ENCODE peak calls at places on chromosomes 16 and 17, in ten cellular contexts. N, M, V, G, E, P, Q, S, W and F are unnamed samples.

GRCh38 chr16:2770057-2770780 is 6.9 kb downstream of the ELOB start:
- DNase-seq in N (no peak), M (no peak), V (no peak), G (no peak), E (no peak), P (no peak), Q (no peak), S (no peak), W (no peak), F (no peak)

GRCh38 chr17:68435876-68436842 is 21.1 kb downstream of the WIPI1 start:
- DNase-seq in N (peak), M (peak), V (peak), G (peak), E (peak), P (peak), Q (peak), S (peak), W (peak), F (no peak)

GRCh38 chr16:57470683-57471082 is 8.2 kb downstream of the POLR2C start:
- DNase-seq in N (no peak), M (no peak), V (no peak), G (no peak), E (no peak), P (no peak), Q (no peak), S (peak), W (no peak), F (peak)

GRCh38 chr16:2919511-2920255 is 8.0 kb downstream of the FLYWCH1 start:
- DNase-seq in N (peak), M (peak), V (peak), G (peak), E (peak), P (peak), Q (peak), S (peak), W (peak), F (no peak)

GRCh38 chr16:66606000-66606751 is 1.7 kb downstream of the CMTM3 start:
- DNase-seq in N (no peak), M (no peak), V (no peak), G (peak), E (no peak), P (no peak), Q (no peak), S (no peak), W (no peak), F (no peak)

GRCh38 chr17:29839656-29840055 is 90.4 kb downstream of the SSH2 start:
- DNase-seq in N (no peak), M (no peak), V (no peak), G (no peak), E (no peak), P (no peak), Q (no peak), S (no peak), W (no peak), F (no peak)

GRCh38 chr16:81447383-81448101 is 2.9 kb downstream of the CMIP start:
- DNase-seq in N (peak), M (no peak), V (no peak), G (no peak), E (peak), P (no peak), Q (no peak), S (no peak), W (no peak), F (no peak)

GRCh38 chr17:40480501-40481003 is 20.9 kb downstream of the TNS4 start:
- DNase-seq in N (peak), M (no peak), V (peak), G (peak), E (peak), P (no peak), Q (no peak), S (peak), W (peak), F (no peak)

GRCh38 chr17:49935526-49936210 is 33.3 kb upstream of the DLX4 start:
- DNase-seq in N (no peak), M (no peak), V (no peak), G (no peak), E (no peak), P (no peak), Q (no peak), S (no peak), W (no peak), F (no peak)

GRCh38 chr17:6558276-6558675 is 1.9 kb upstream of the PITPNM3 start:
- DNase-seq in N (no peak), M (no peak), V (no peak), G (no peak), E (no peak), P (no peak), Q (no peak), S (no peak), W (no peak), F (no peak)

GRCh38 chr17:80361495-80362220 is 53.3 kb upstream of the ENDOV start:
- DNase-seq in N (no peak), M (no peak), V (no peak), G (no peak), E (peak), P (no peak), Q (peak), S (peak), W (no peak), F (no peak)

GRCh38 chr17:58330544-58330996 is 2.0 kb upstream of the TSPOAP1 start:
- DNase-seq in N (no peak), M (no peak), V (no peak), G (no peak), E (no peak), P (no peak), Q (no peak), S (no peak), W (no peak), F (no peak)

GRCh38 chr17:74094651-74095050 is 108.8 kb upstream of the RPL38 start:
- DNase-seq in N (no peak), M (no peak), V (no peak), G (no peak), E (no peak), P (no peak), Q (no peak), S (no peak), W (no peak), F (no peak)

GRCh38 chr17:33832295-33832694 is 422.8 kb upstream of the CCL2 start:
- DNase-seq in N (no peak), M (no peak), V (no peak), G (no peak), E (no peak), P (no peak), Q (no peak), S (no peak), W (no peak), F (no peak)

GRCh38 chr16:89022051-89022836 is 45.2 kb upstream of the CBFA2T3 start:
- DNase-seq in N (no peak), M (no peak), V (no peak), G (no peak), E (no peak), P (no peak), Q (no peak), S (no peak), W (no peak), F (no peak)

GRCh38 chr17:66978514-66979061 is 14.1 kb downstream of the CACNG4 start:
- DNase-seq in N (no peak), M (no peak), V (no peak), G (no peak), E (no peak), P (no peak), Q (no peak), S (no peak), W (no peak), F (no peak)

GRCh38 chr16:12637002-12637401 is 166.7 kb downstream of the CPPED1 start:
- DNase-seq in N (no peak), M (no peak), V (no peak), G (no peak), E (no peak), P (no peak), Q (peak), S (no peak), W (no peak), F (no peak)

GRCh38 chr17:4586043-4586442 is 1.7 kb downstream of the SMTNL2 start:
- DNase-seq in N (no peak), M (no peak), V (no peak), G (no peak), E (no peak), P (no peak), Q (no peak), S (no peak), W (no peak), F (no peak)

GRCh38 chr17:75976175-75976848 is 2.7 kb downstream of the ACOX1 start:
- DNase-seq in N (no peak), M (no peak), V (no peak), G (no peak), E (no peak), P (no peak), Q (no peak), S (no peak), W (no peak), F (no peak)

GRCh38 chr17:73293480-73293911 is 18.3 kb downstream of the CDC42EP4 start:
- DNase-seq in N (no peak), M (no peak), V (no peak), G (no peak), E (peak), P (peak), Q (no peak), S (peak), W (no peak), F (peak)

GRCh38 chr16:67192781-67193260 is 866 bp downstream of the E2F4 start:
- DNase-seq in N (no peak), M (no peak), V (no peak), G (no peak), E (no peak), P (no peak), Q (no peak), S (no peak), W (no peak), F (no peak)

GRCh38 chr16:81526935-81527334 is 82.3 kb downstream of the CMIP start:
- DNase-seq in N (no peak), M (no peak), V (no peak), G (no peak), E (peak), P (no peak), Q (no peak), S (peak), W (no peak), F (no peak)

GRCh38 chr17:17151055-17151454 is 55.1 kb downstream of the PLD6 start:
- DNase-seq in N (no peak), M (peak), V (no peak), G (no peak), E (peak), P (no peak), Q (no peak), S (peak), W (no peak), F (no peak)

GRCh38 chr17:82116246-82116645 is 18.2 kb upstream of the FASN start:
- DNase-seq in N (no peak), M (no peak), V (no peak), G (no peak), E (no peak), P (no peak), Q (peak), S (no peak), W (no peak), F (no peak)

GRCh38 chr16:83682858-83683235 is 124.9 kb upstream of the HSBP1 start:
- DNase-seq in N (no peak), M (no peak), V (no peak), G (no peak), E (no peak), P (no peak), Q (no peak), S (no peak), W (no peak), F (no peak)

GRCh38 chr17:57810740-57811632 is 38.9 kb downstream of the MRPS23 start:
- DNase-seq in N (peak), M (no peak), V (no peak), G (no peak), E (no peak), P (no peak), Q (peak), S (peak), W (no peak), F (peak)

GRCh38 chr17:57880086-57880456 is 30.2 kb upstream of the MRPS23 start:
- DNase-seq in N (no peak), M (no peak), V (no peak), G (no peak), E (peak), P (no peak), Q (no peak), S (no peak), W (no peak), F (no peak)

GRCh38 chr17:5584383-5584951 is at the start of gene NLRP1:
- DNase-seq in N (peak), M (peak), V (peak), G (peak), E (peak), P (peak), Q (no peak), S (peak), W (peak), F (peak)

GRCh38 chr16:31043898-31044481 is 10.6 kb downstream of the STX4 start:
- DNase-seq in N (no peak), M (no peak), V (no peak), G (no peak), E (no peak), P (no peak), Q (no peak), S (no peak), W (no peak), F (no peak)

GRCh38 chr16:69115361-69115760 is 9.9 kb downstream of the HAS3 start:
- DNase-seq in N (no peak), M (no peak), V (no peak), G (no peak), E (no peak), P (no peak), Q (no peak), S (no peak), W (no peak), F (no peak)

GRCh38 chr17:40187238-40187637 is 10.0 kb downstream of the RAPGEFL1 start:
- DNase-seq in N (no peak), M (no peak), V (no peak), G (no peak), E (no peak), P (no peak), Q (no peak), S (no peak), W (no peak), F (no peak)

GRCh38 chr17:46033392-46033791 is 34.3 kb downstream of the STH start:
- DNase-seq in N (no peak), M (no peak), V (no peak), G (no peak), E (no peak), P (no peak), Q (no peak), S (no peak), W (no peak), F (no peak)

GRCh38 chr17:7650509-7651096 is at the start of gene ATP1B2:
- DNase-seq in N (no peak), M (no peak), V (peak), G (peak), E (peak), P (peak), Q (peak), S (peak), W (peak), F (no peak)

GRCh38 chr16:86375370-86375769 is 135.0 kb upstream of the FOXF1 start:
- DNase-seq in N (no peak), M (no peak), V (no peak), G (no peak), E (peak), P (no peak), Q (no peak), S (peak), W (no peak), F (no peak)

GRCh38 chr17:41390411-41390938 is 6.9 kb downstream of the KRT31 start:
- DNase-seq in N (no peak), M (no peak), V (no peak), G (no peak), E (no peak), P (no peak), Q (no peak), S (no peak), W (no peak), F (no peak)

GRCh38 chr17:81735181-81736102 is 23.4 kb downstream of the SLC25A10 start:
- DNase-seq in N (peak), M (peak), V (no peak), G (peak), E (no peak), P (no peak), Q (no peak), S (no peak), W (no peak), F (no peak)